ENCODE peak calls at places on chromosomes 3 and 15, in eight cellular contexts. E is glutamatergic neuron, J is B cell, Q is RWPE1, R is neural progenitor cell, I is T-helper 1 cell, S is nephron progenitor cell, V is T47D. L is an unnamed sample.

GRCh38 chr3:29976871-29977270 is 629.5 kb upstream of the TGFBR2 start:
- DNase-seq in E (no peak), J (no peak), Q (no peak), R (no peak), I (no peak), S (no peak), V (no peak), L (no peak)

GRCh38 chr3:140499114-140499757 is 178.6 kb upstream of the TRIM42 start:
- DNase-seq in E (no peak), J (no peak), Q (peak), R (peak), I (no peak), S (no peak), V (peak), L (no peak)

GRCh38 chr3:140467916-140468315 is 209.9 kb upstream of the TRIM42 start:
- DNase-seq in E (no peak), J (no peak), Q (no peak), R (no peak), I (no peak), S (no peak), V (no peak), L (no peak)

GRCh38 chr15:67358812-67359211 is 104.2 kb downstream of the IQCH start:
- DNase-seq in E (peak), J (no peak), Q (no peak), R (no peak), I (no peak), S (no peak), V (no peak), L (no peak)

GRCh38 chr15:95292790-95293450 is 1037.6 kb upstream of the NR2F2 start:
- DNase-seq in E (no peak), J (no peak), Q (no peak), R (no peak), I (no peak), S (no peak), V (no peak), L (no peak)

GRCh38 chr15:84824260-84824690 is 7.1 kb downstream of the ALPK3 start:
- DNase-seq in E (no peak), J (no peak), Q (no peak), R (no peak), I (no peak), S (no peak), V (no peak), L (no peak)

GRCh38 chr3:13262493-13263211 is 157.5 kb downstream of the NUP210 start:
- DNase-seq in E (no peak), J (no peak), Q (no peak), R (no peak), I (no peak), S (no peak), V (no peak), L (no peak)

GRCh38 chr3:177665122-177665808 is 468.0 kb upstream of the TBL1XR1 start:
- DNase-seq in E (no peak), J (no peak), Q (no peak), R (no peak), I (no peak), S (no peak), V (no peak), L (no peak)

GRCh38 chr15:69098688-69099087 is 61.7 kb upstream of the GLCE start:
- DNase-seq in E (no peak), J (no peak), Q (no peak), R (peak), I (no peak), S (no peak), V (no peak), L (no peak)

GRCh38 chr3:19254189-19254588 is 105.9 kb downstream of the KCNH8 start:
- DNase-seq in E (no peak), J (no peak), Q (no peak), R (no peak), I (no peak), S (no peak), V (no peak), L (no peak)

GRCh38 chr3:197356275-197356674 is 57.9 kb upstream of the DLG1 start:
- DNase-seq in E (no peak), J (no peak), Q (no peak), R (no peak), I (no peak), S (no peak), V (no peak), L (peak)

GRCh38 chr3:189806171-189806951 is 175.2 kb downstream of the TP63 start:
- DNase-seq in E (no peak), J (no peak), Q (no peak), R (peak), I (no peak), S (peak), V (no peak), L (no peak)

GRCh38 chr15:51828621-51829359 is 663 bp upstream of the TMOD3 start:
- DNase-seq in E (no peak), J (no peak), Q (peak), R (no peak), I (no peak), S (no peak), V (no peak), L (no peak)

GRCh38 chr15:32033186-32033890 is 3.0 kb downstream of the CHRNA7 start:
- DNase-seq in E (no peak), J (no peak), Q (no peak), R (no peak), I (no peak), S (no peak), V (no peak), L (no peak)

GRCh38 chr15:88385078-88385700 is 82.0 kb downstream of the MRPL46 start:
- DNase-seq in E (no peak), J (no peak), Q (peak), R (no peak), I (no peak), S (no peak), V (no peak), L (no peak)

GRCh38 chr3:71288269-71288930 is 295.1 kb downstream of the FOXP1 start:
- DNase-seq in E (no peak), J (no peak), Q (no peak), R (no peak), I (no peak), S (no peak), V (no peak), L (no peak)